ENCODE peak calls at places on chromosomes 6 and 20, in eight cellular contexts. E is testis, N is heart left ventricle, B is HL-60, U is A673, M is lower lobe of right lung, O is cardiac muscle cell, X is GM06990. T is an unnamed sample. For H3K27me3, the result is how much of the 10 kb centered on the place peaks cover.

GRCh38 chr20:24405810-24406209 is 63.6 kb upstream of the SYNDIG1 start:
- DNase-seq in U (no peak), X (no peak), N (no peak), M (no peak), E (no peak), O (no peak), B (no peak), T (no peak)

GRCh38 chr6:34189806-34190503 is 44.1 kb upstream of the GRM4 start:
- DNase-seq in O (no peak), U (no peak), B (peak), N (no peak), E (no peak), X (no peak), M (peak), T (peak)

GRCh38 chr6:33812669-33813068 is 8.9 kb upstream of the MLN start:
- DNase-seq in N (peak), X (peak), E (peak), O (peak), B (no peak), U (peak), M (peak), T (no peak)

GRCh38 chr6:95804847-95805541 is 210.8 kb upstream of the FUT9 start:
- DNase-seq in U (no peak), O (no peak), B (no peak), N (no peak), E (no peak), X (no peak), M (no peak), T (no peak)

GRCh38 chr6:16909599-16910360 is 148.5 kb upstream of the ATXN1 start:
- DNase-seq in E (no peak), N (no peak), X (no peak), O (peak), M (no peak), B (no peak), U (no peak), T (no peak)

GRCh38 chr20:10536531-10536930 is 101.4 kb downstream of the SLX4IP start:
- DNase-seq in N (no peak), B (peak), O (peak), M (peak), E (no peak), X (no peak), U (no peak), T (no peak)

GRCh38 chr6:52616271-52616670 is 39.4 kb upstream of the TRAM2 start:
- DNase-seq in E (no peak), O (no peak), U (no peak), M (no peak), B (no peak), X (no peak), N (no peak), T (no peak)

GRCh38 chr6:33632603-33633039 is 11.5 kb downstream of the ITPR3 start:
- DNase-seq in N (no peak), M (peak), X (peak), B (peak), E (peak), U (peak), O (peak), T (peak)

GRCh38 chr6:139402935-139403386 is 28.5 kb upstream of the CITED2 start:
- DNase-seq in X (no peak), M (no peak), O (peak), U (no peak), E (no peak), N (peak), B (no peak), T (no peak)

GRCh38 chr6:19712998-19713397 is 124.2 kb upstream of the ID4 start:
- DNase-seq in U (no peak), N (no peak), E (no peak), M (no peak), B (no peak), X (no peak), O (no peak), T (no peak)

GRCh38 chr6:2913621-2914317 is 10.7 kb upstream of the SERPINB9 start:
- DNase-seq in O (no peak), M (no peak), N (no peak), U (no peak), E (no peak), B (no peak), X (no peak), T (no peak)

GRCh38 chr6:150334790-150335783 is 33.7 kb upstream of the IYD start:
- DNase-seq in B (peak), E (peak), O (peak), N (no peak), U (peak), X (no peak), M (no peak), T (peak)

GRCh38 chr20:2942439-2942838 is 69.2 kb downstream of the PTPRA start:
- DNase-seq in X (no peak), N (no peak), O (peak), B (no peak), U (no peak), E (peak), M (no peak), T (no peak)

GRCh38 chr6:168746013-168746412 is 305.0 kb downstream of the SMOC2 start:
- DNase-seq in E (no peak), M (no peak), O (no peak), B (no peak), N (no peak), U (no peak), X (no peak), T (no peak)

GRCh38 chr6:166663568-166663967 is 36.5 kb upstream of the RPS6KA2 start:
- DNase-seq in X (no peak), N (no peak), B (no peak), M (no peak), E (no peak), U (no peak), O (no peak), T (no peak)

GRCh38 chr6:124955108-124955851 is 7.0 kb upstream of the RNF217 start:
- DNase-seq in N (no peak), M (no peak), O (peak), E (no peak), B (no peak), U (peak), X (no peak), T (no peak)

GRCh38 chr6:66094615-66095014 is 387.6 kb upstream of the EYS start:
- DNase-seq in B (no peak), O (no peak), N (no peak), X (no peak), E (no peak), U (no peak), M (no peak), T (no peak)

GRCh38 chr20:10955166-10955565 is 281.4 kb upstream of the JAG1 start:
- DNase-seq in E (no peak), O (no peak), M (no peak), B (no peak), N (no peak), U (no peak), X (no peak), T (no peak)

GRCh38 chr20:3759316-3759715 is 8.2 kb downstream of the ADISSP start:
- DNase-seq in E (no peak), O (no peak), X (no peak), N (no peak), U (no peak), B (no peak), M (no peak), T (no peak)

GRCh38 chr20:4283011-4283410 is 267.7 kb upstream of the RNF24 start:
- DNase-seq in N (no peak), U (no peak), E (no peak), X (no peak), B (no peak), M (no peak), O (no peak), T (no peak)

GRCh38 chr6:31908791-31909190 is 6.9 kb upstream of the ZBTB12 start:
- DNase-seq in E (no peak), N (no peak), M (no peak), U (no peak), X (peak), B (no peak), O (peak), T (no peak)

GRCh38 chr20:15179426-15180190 is 842.2 kb upstream of the FLRT3 start:
- DNase-seq in M (no peak), X (no peak), B (no peak), E (no peak), O (no peak), U (no peak), N (no peak), T (no peak)

GRCh38 chr20:44961868-44962267 is 1.7 kb upstream of the TOMM34 start:
- DNase-seq in U (peak), B (no peak), O (peak), N (no peak), E (no peak), M (no peak), X (no peak), T (no peak)

GRCh38 chr6:167750956-167751358 is 75.8 kb upstream of the AFDN start:
- DNase-seq in B (no peak), X (no peak), O (no peak), N (peak), U (no peak), E (peak), M (peak), T (no peak)

GRCh38 chr20:32350421-32350820 is 7.7 kb upstream of the ASXL1 start:
- DNase-seq in M (no peak), X (no peak), B (no peak), E (no peak), O (no peak), N (no peak), U (no peak), T (no peak)

GRCh38 chr6:118708055-118708454 is 56.7 kb upstream of the CEP85L start:
- DNase-seq in M (no peak), O (peak), N (no peak), U (no peak), B (no peak), X (no peak), E (no peak), T (no peak)

GRCh38 chr6:127520061-127520460 is 926 bp upstream of the MTCL3 start:
- DNase-seq in N (no peak), E (no peak), O (peak), M (no peak), U (peak), B (no peak), X (no peak), T (no peak)

GRCh38 chr6:20924911-20925543 is 390.8 kb downstream of the CDKAL1 start:
- DNase-seq in B (no peak), N (no peak), M (no peak), O (no peak), U (no peak), X (no peak), E (no peak), T (no peak)

GRCh38 chr6:125986956-125987617 is 747 bp downstream of the TRMT11 start:
- DNase-seq in B (peak), X (no peak), M (no peak), E (no peak), O (peak), N (no peak), U (peak), T (no peak)

GRCh38 chr6:119128252-119128912 is 49.9 kb upstream of the FAM184A start:
- DNase-seq in X (no peak), N (no peak), E (no peak), M (no peak), O (peak), B (no peak), U (no peak), T (no peak)

GRCh38 chr6:111604259-111605099 is 1.2 kb downstream of the TRAF3IP2 start:
- DNase-seq in B (peak), U (peak), M (no peak), N (peak), O (peak), X (no peak), E (peak), T (peak)

GRCh38 chr20:37524221-37524700 is 3.2 kb downstream of the NNAT start:
- DNase-seq in B (no peak), O (no peak), X (no peak), N (no peak), M (no peak), E (no peak), U (no peak), T (no peak)

GRCh38 chr20:9555781-9556180 is 41.4 kb downstream of the LAMP5 start:
- DNase-seq in O (no peak), B (no peak), E (no peak), U (no peak), N (no peak), M (no peak), X (no peak), T (no peak)

GRCh38 chr6:155580904-155581303 is 125.3 kb upstream of the NOX3 start:
- DNase-seq in N (no peak), M (no peak), B (no peak), X (no peak), E (no peak), O (no peak), U (peak), T (no peak)
- TF ChIP-seq CTCF in N (no peak), M (no peak), B (no peak), X (peak), E (no peak), O (no peak), U (peak), T (no peak)

GRCh38 chr6:89310929-89311328 is 4.2 kb downstream of the GABRR2 start:
- DNase-seq in X (no peak), O (no peak), U (no peak), E (no peak), N (no peak), B (no peak), M (no peak), T (no peak)
- H3K27me3 ChIP-seq in X (under half), O (under half), U (under half), E (under half), N (under half), B (under half), M (under half), T (under half)

DNA sequence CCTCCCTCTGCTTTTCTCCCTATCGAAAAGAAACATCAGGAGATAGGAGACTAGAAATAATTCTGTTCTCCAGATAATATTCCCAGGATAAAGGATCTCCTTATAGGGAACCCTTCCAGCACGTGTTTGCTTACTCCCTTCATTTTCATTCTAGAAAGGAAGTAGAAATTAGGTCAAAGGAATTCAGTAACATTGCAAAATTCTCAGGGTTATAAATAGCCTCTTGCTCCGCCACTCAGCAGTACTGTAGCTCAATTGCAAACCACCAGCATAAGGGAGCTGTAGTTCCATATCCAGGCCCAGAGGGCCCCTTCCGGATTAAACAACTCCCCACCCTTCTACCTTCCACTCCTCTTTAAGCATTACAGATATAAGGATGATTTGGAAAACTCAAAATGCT is 6.2 kb downstream of the ELMO2 start:
- DNase-seq in M (no peak), O (peak), X (no peak), N (peak), E (peak), B (peak), U (peak), T (no peak)
- TF ChIP-seq CTCF in M (no peak), O (no peak), X (no peak), N (peak), E (no peak), B (no peak), U (no peak), T (no peak)

GRCh38 chr20:46200582-46201570 is 82.8 kb downstream of the CD40 start:
- DNase-seq in E (peak), U (no peak), M (no peak), N (no peak), B (no peak), O (peak), X (no peak), T (no peak)
- H3K27me3 ChIP-seq in E (under half), U (under half), M (half or more), N (half or more), B (under half), O (under half), X (under half), T (under half)

DNA sequence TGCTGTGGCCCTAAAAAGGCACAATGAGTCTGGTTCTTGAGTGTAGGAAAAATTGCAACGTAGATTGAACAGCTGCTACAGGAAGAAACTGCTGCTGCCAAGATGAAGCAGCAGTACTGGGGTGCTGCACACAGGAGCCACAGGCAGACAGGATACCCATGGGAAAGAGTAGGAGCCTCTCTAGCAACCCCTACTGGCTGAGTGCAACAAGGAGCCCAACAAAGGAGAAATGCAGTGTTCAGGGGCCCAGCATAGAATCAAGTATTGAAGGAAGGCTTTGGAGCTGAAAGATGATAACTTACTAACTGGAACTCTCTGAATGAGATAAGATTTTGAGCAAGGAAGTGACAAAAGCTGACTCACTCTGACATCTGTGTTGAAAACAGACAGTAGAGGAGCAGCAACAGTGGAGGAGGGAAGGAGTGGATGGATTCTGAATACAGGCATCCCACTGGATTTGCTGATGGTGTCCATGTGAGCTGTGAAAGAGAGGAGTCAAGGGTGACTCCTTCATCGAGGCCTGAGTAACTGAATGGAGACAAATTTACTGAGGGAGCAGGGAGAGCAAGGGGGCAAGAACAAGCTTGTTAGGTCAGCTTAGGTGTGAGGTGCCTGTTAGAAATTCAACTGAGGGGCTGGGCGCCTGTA is 534.7 kb upstream of the JARID2 start:
- DNase-seq in B (peak), E (peak), U (peak), M (no peak), N (peak), O (peak), X (no peak), T (no peak)
- TF ChIP-seq CTCF in B (peak), E (peak), U (peak), M (peak), N (peak), O (peak), X (peak), T (peak)

GRCh38 chr6:15555101-15556038 is 107.5 kb downstream of the DTNBP1 start:
- DNase-seq in X (no peak), M (no peak), B (no peak), O (no peak), N (no peak), U (no peak), E (no peak), T (no peak)

GRCh38 chr6:15551798-15552197 is 111.0 kb downstream of the DTNBP1 start:
- DNase-seq in M (no peak), X (no peak), E (no peak), N (peak), O (peak), U (peak), B (no peak), T (peak)

GRCh38 chr6:15553031-15553430 is 109.8 kb downstream of the DTNBP1 start:
- DNase-seq in N (no peak), X (no peak), B (no peak), U (no peak), O (no peak), E (no peak), M (no peak), T (no peak)

GRCh38 chr6:15554728-15555100 is 108.1 kb downstream of the DTNBP1 start:
- DNase-seq in M (no peak), O (no peak), N (no peak), U (no peak), B (no peak), X (no peak), E (no peak), T (no peak)

GRCh38 chr6:15553736-15554294 is 109.0 kb downstream of the DTNBP1 start:
- DNase-seq in M (no peak), B (no peak), X (no peak), U (no peak), E (no peak), N (no peak), O (no peak), T (no peak)
- H3K27me3 ChIP-seq in M (under half), B (under half), X (under half), U (under half), E (under half), N (under half), O (under half), T (under half)

GRCh38 chr6:67880939-67881705 is 754.0 kb upstream of the ADGRB3 start:
- DNase-seq in N (no peak), U (no peak), O (peak), X (no peak), B (no peak), E (no peak), M (no peak), T (no peak)
- TF ChIP-seq CTCF in N (no peak), U (no peak), O (no peak), X (no peak), B (no peak), E (no peak), M (no peak), T (no peak)

DNA sequence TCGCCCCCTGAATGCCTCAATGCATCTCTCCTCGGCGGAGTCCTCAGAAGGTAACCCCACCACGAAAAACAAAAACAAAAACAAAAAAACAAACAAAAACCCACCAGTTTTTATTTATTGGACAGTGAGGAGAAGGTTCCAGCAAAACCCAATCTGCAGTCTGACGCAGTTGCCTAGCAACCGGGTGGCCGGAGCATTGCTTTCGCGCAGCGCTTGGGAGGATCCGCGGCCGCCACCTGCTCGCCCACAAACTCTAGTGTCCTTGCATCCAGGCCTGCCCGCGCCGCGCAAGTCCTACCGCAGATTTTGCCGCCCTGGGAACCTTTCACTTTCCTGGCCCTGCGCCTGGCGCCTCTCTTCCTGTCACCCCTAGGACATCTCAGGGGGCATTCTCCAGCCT is 17.6 kb downstream of the TFAP2B start:
- DNase-seq in M (no peak), U (no peak), O (no peak), E (no peak), X (no peak), B (no peak), N (no peak), T (no peak)
- H3K27me3 ChIP-seq in M (half or more), U (under half), O (half or more), E (under half), X (under half), B (half or more), N (half or more), T (under half)

DNA sequence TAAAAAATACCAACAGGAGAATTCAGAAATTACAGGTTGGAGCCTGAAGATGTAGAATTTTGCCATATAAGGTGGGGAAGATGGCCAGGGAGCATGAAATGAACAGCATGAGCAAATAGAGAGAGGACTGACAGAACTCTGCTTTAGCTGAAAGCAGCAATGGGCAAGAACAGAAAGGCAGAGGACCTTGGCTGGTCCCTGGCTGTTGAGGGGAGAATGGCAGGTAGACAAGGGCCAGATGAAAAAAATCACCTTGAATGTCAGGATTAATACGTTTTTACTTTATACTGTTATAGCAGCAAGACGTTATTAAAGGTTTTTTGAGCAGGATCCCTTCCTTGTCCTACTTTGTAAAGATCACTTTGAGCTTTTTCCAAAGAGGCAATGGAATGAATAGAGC is 991 bp downstream of the PPIL1 start:
- DNase-seq in N (no peak), B (no peak), U (no peak), M (no peak), X (no peak), O (no peak), E (no peak), T (no peak)
- TF ChIP-seq CTCF in N (no peak), B (no peak), U (no peak), M (no peak), X (peak), O (no peak), E (no peak), T (no peak)

T was measured in Peyer's patch.